ENCODE peak calls at places on chromosome 5, in eight cellular contexts. One of them, this sample, is unnamed.

GRCh38 chr5:72363146-72363802 is 43.1 kb downstream of the PTCD2 start:
- DNase-seq in tibial artery: no peak
- DNase-seq in nephron progenitor cell: no peak
- DNase-seq in omental fat pad: no peak
- DNase-seq in endothelial cell: no peak
- DNase-seq in fibroblast of pulmonary artery: peak; percentile 82
- DNase-seq in WTC11: no peak
- DNase-seq in CD8-positive, alpha-beta T cell: no peak
- DNase-seq in this sample: no peak

GRCh38 chr5:73534001-73534547 is 31.4 kb downstream of the ANKRA2 start:
- DNase-seq in tibial artery: no peak
- DNase-seq in WTC11: no peak
- DNase-seq in CD8-positive, alpha-beta T cell: no peak
- DNase-seq in nephron progenitor cell: no peak
- DNase-seq in omental fat pad: no peak
- DNase-seq in fibroblast of pulmonary artery: peak; percentile 14
- DNase-seq in endothelial cell: no peak
- DNase-seq in this sample: no peak

GRCh38 chr5:154359222-154359583 is 86.6 kb upstream of the SAP30L start:
- DNase-seq in WTC11: no peak
- DNase-seq in omental fat pad: no peak
- DNase-seq in endothelial cell: no peak
- DNase-seq in tibial artery: no peak
- DNase-seq in fibroblast of pulmonary artery: no peak
- DNase-seq in CD8-positive, alpha-beta T cell: no peak
- DNase-seq in nephron progenitor cell: peak; percentile 58
- DNase-seq in this sample: no peak

GRCh38 chr5:84693256-84693655 is 308.6 kb upstream of the EDIL3 start:
- DNase-seq in CD8-positive, alpha-beta T cell: no peak
- DNase-seq in WTC11: no peak
- DNase-seq in fibroblast of pulmonary artery: no peak
- DNase-seq in nephron progenitor cell: no peak
- DNase-seq in endothelial cell: no peak
- DNase-seq in tibial artery: no peak
- DNase-seq in omental fat pad: no peak
- DNase-seq in this sample: no peak

GRCh38 chr5:147460380-147460779 is 49.5 kb downstream of the DPYSL3 start:
- DNase-seq in tibial artery: no peak
- DNase-seq in CD8-positive, alpha-beta T cell: no peak
- DNase-seq in WTC11: no peak
- DNase-seq in fibroblast of pulmonary artery: no peak
- DNase-seq in omental fat pad: no peak
- DNase-seq in nephron progenitor cell: no peak
- DNase-seq in endothelial cell: no peak
- DNase-seq in this sample: no peak

GRCh38 chr5:109396965-109397364 is 12.8 kb downstream of the PJA2 start:
- DNase-seq in endothelial cell: no peak
- DNase-seq in nephron progenitor cell: no peak
- DNase-seq in WTC11: no peak
- DNase-seq in CD8-positive, alpha-beta T cell: no peak
- DNase-seq in omental fat pad: no peak
- DNase-seq in fibroblast of pulmonary artery: no peak
- DNase-seq in tibial artery: no peak
- DNase-seq in this sample: no peak

GRCh38 chr5:155046591-155046990 is 33.0 kb downstream of the KIF4B start:
- DNase-seq in CD8-positive, alpha-beta T cell: no peak
- DNase-seq in endothelial cell: no peak
- DNase-seq in fibroblast of pulmonary artery: no peak
- DNase-seq in omental fat pad: no peak
- DNase-seq in tibial artery: no peak
- DNase-seq in WTC11: peak; percentile 27
- DNase-seq in nephron progenitor cell: no peak
- DNase-seq in this sample: no peak

GRCh38 chr5:157917909-157918809 is 59.2 kb upstream of the CLINT1 start:
- DNase-seq in tibial artery: peak; percentile 54
- DNase-seq in nephron progenitor cell: peak; percentile 43
- DNase-seq in CD8-positive, alpha-beta T cell: peak; percentile 31
- DNase-seq in endothelial cell: peak; percentile 68
- DNase-seq in omental fat pad: peak; percentile 68
- DNase-seq in fibroblast of pulmonary artery: peak; percentile 81
- DNase-seq in WTC11: peak; percentile 76
- DNase-seq in this sample: peak; percentile 53

GRCh38 chr5:135458921-135459331 is 6.8 kb upstream of the TIFAB start:
- DNase-seq in tibial artery: no peak
- DNase-seq in nephron progenitor cell: no peak
- DNase-seq in CD8-positive, alpha-beta T cell: no peak
- DNase-seq in endothelial cell: no peak
- DNase-seq in WTC11: no peak
- DNase-seq in fibroblast of pulmonary artery: peak; percentile 66
- DNase-seq in omental fat pad: no peak
- DNase-seq in this sample: no peak

GRCh38 chr5:7756453-7756852 is 94.5 kb downstream of the CFAP90 start:
- DNase-seq in endothelial cell: no peak
- DNase-seq in CD8-positive, alpha-beta T cell: no peak
- DNase-seq in WTC11: no peak
- DNase-seq in omental fat pad: no peak
- DNase-seq in tibial artery: no peak
- DNase-seq in fibroblast of pulmonary artery: no peak
- DNase-seq in nephron progenitor cell: no peak
- DNase-seq in this sample: no peak

GRCh38 chr5:172361566-172362238 is 78.1 kb upstream of the UBTD2 start:
- DNase-seq in nephron progenitor cell: no peak
- DNase-seq in WTC11: no peak
- DNase-seq in tibial artery: peak; percentile 84
- DNase-seq in CD8-positive, alpha-beta T cell: no peak
- DNase-seq in omental fat pad: peak; percentile 54
- DNase-seq in fibroblast of pulmonary artery: peak; percentile 98
- DNase-seq in endothelial cell: no peak
- DNase-seq in this sample: no peak

GRCh38 chr5:54146390-54146789 is 164.0 kb downstream of the ARL15 start:
- DNase-seq in tibial artery: no peak
- DNase-seq in nephron progenitor cell: no peak
- DNase-seq in fibroblast of pulmonary artery: no peak
- DNase-seq in endothelial cell: no peak
- DNase-seq in omental fat pad: no peak
- DNase-seq in CD8-positive, alpha-beta T cell: no peak
- DNase-seq in WTC11: no peak
- DNase-seq in this sample: no peak

GRCh38 chr5:54329731-54330709 is 19.6 kb upstream of the ARL15 start:
- DNase-seq in fibroblast of pulmonary artery: peak; percentile 74
- DNase-seq in WTC11: no peak
- DNase-seq in tibial artery: no peak
- DNase-seq in endothelial cell: no peak
- DNase-seq in CD8-positive, alpha-beta T cell: no peak
- DNase-seq in nephron progenitor cell: no peak
- DNase-seq in omental fat pad: no peak
- DNase-seq in this sample: no peak

GRCh38 chr5:37767251-37767650 is 72.6 kb downstream of the GDNF start:
- DNase-seq in endothelial cell: no peak
- DNase-seq in nephron progenitor cell: no peak
- DNase-seq in WTC11: no peak
- DNase-seq in tibial artery: no peak
- DNase-seq in CD8-positive, alpha-beta T cell: no peak
- DNase-seq in omental fat pad: no peak
- DNase-seq in fibroblast of pulmonary artery: no peak
- DNase-seq in this sample: no peak

GRCh38 chr5:110333384-110333783 is 393.1 kb downstream of the TMEM232 start:
- DNase-seq in CD8-positive, alpha-beta T cell: no peak
- DNase-seq in nephron progenitor cell: peak; percentile 8
- DNase-seq in fibroblast of pulmonary artery: no peak
- DNase-seq in tibial artery: no peak
- DNase-seq in endothelial cell: peak; percentile 54
- DNase-seq in WTC11: peak; percentile 41
- DNase-seq in omental fat pad: no peak
- DNase-seq in this sample: no peak

GRCh38 chr5:142426129-142426641 is 101.4 kb upstream of the SPRY4 start:
- DNase-seq in CD8-positive, alpha-beta T cell: no peak
- DNase-seq in omental fat pad: no peak
- DNase-seq in WTC11: no peak
- DNase-seq in endothelial cell: peak; percentile 23
- DNase-seq in fibroblast of pulmonary artery: no peak
- DNase-seq in tibial artery: no peak
- DNase-seq in nephron progenitor cell: peak; percentile 30
- DNase-seq in this sample: no peak

GRCh38 chr5:61417851-61418250 is 85.8 kb downstream of the ZSWIM6 start:
- DNase-seq in tibial artery: no peak
- DNase-seq in fibroblast of pulmonary artery: no peak
- DNase-seq in omental fat pad: no peak
- DNase-seq in CD8-positive, alpha-beta T cell: no peak
- DNase-seq in WTC11: no peak
- DNase-seq in endothelial cell: no peak
- DNase-seq in nephron progenitor cell: no peak
- DNase-seq in this sample: no peak

GRCh38 chr5:61416010-61416409 is 84.0 kb downstream of the ZSWIM6 start:
- DNase-seq in omental fat pad: no peak
- DNase-seq in nephron progenitor cell: no peak
- DNase-seq in WTC11: no peak
- DNase-seq in tibial artery: no peak
- DNase-seq in CD8-positive, alpha-beta T cell: no peak
- DNase-seq in endothelial cell: no peak
- DNase-seq in fibroblast of pulmonary artery: no peak
- DNase-seq in this sample: peak; percentile 31

GRCh38 chr5:61414806-61415205 is 82.7 kb downstream of the ZSWIM6 start:
- DNase-seq in CD8-positive, alpha-beta T cell: no peak
- DNase-seq in tibial artery: no peak
- DNase-seq in omental fat pad: no peak
- DNase-seq in WTC11: no peak
- DNase-seq in fibroblast of pulmonary artery: no peak
- DNase-seq in nephron progenitor cell: no peak
- DNase-seq in endothelial cell: no peak
- DNase-seq in this sample: no peak

GRCh38 chr5:61417345-61417744 is 85.3 kb downstream of the ZSWIM6 start:
- DNase-seq in endothelial cell: no peak
- DNase-seq in nephron progenitor cell: no peak
- DNase-seq in fibroblast of pulmonary artery: no peak
- DNase-seq in CD8-positive, alpha-beta T cell: no peak
- DNase-seq in tibial artery: no peak
- DNase-seq in omental fat pad: no peak
- DNase-seq in WTC11: no peak
- DNase-seq in this sample: no peak

GRCh38 chr5:61416410-61416809 is 84.4 kb downstream of the ZSWIM6 start:
- DNase-seq in WTC11: no peak
- DNase-seq in endothelial cell: no peak
- DNase-seq in tibial artery: no peak
- DNase-seq in CD8-positive, alpha-beta T cell: no peak
- DNase-seq in nephron progenitor cell: no peak
- DNase-seq in fibroblast of pulmonary artery: no peak
- DNase-seq in omental fat pad: no peak
- DNase-seq in this sample: no peak
- TF ChIP-seq CTCF in WTC11: no peak
- TF ChIP-seq CTCF in endothelial cell: no peak
- TF ChIP-seq CTCF in tibial artery: no peak
- TF ChIP-seq CTCF in CD8-positive, alpha-beta T cell: no peak
- TF ChIP-seq CTCF in nephron progenitor cell: no peak
- TF ChIP-seq CTCF in fibroblast of pulmonary artery: no peak
- TF ChIP-seq CTCF in omental fat pad: no peak
- TF ChIP-seq CTCF in this sample: no peak

GRCh38 chr5:58497956-58498942 is 7.0 kb downstream of the GAPT start:
- DNase-seq in omental fat pad: no peak
- DNase-seq in CD8-positive, alpha-beta T cell: no peak
- DNase-seq in endothelial cell: peak; percentile 72
- DNase-seq in tibial artery: peak; percentile 24
- DNase-seq in WTC11: peak; percentile 66
- DNase-seq in nephron progenitor cell: peak; percentile 62
- DNase-seq in fibroblast of pulmonary artery: peak; percentile 63
- DNase-seq in this sample: no peak
- TF ChIP-seq CTCF in omental fat pad: no peak
- TF ChIP-seq CTCF in CD8-positive, alpha-beta T cell: no peak
- TF ChIP-seq CTCF in endothelial cell: peak; percentile 80
- TF ChIP-seq CTCF in tibial artery: peak; percentile 54
- TF ChIP-seq CTCF in WTC11: peak; percentile 74
- TF ChIP-seq CTCF in nephron progenitor cell: peak; percentile 76
- TF ChIP-seq CTCF in fibroblast of pulmonary artery: peak; percentile 94
- TF ChIP-seq CTCF in this sample: no peak

GRCh38 chr5:1139366-1139765 is 27.5 kb upstream of the SLC12A7 start:
- DNase-seq in nephron progenitor cell: no peak
- DNase-seq in omental fat pad: no peak
- DNase-seq in WTC11: no peak
- DNase-seq in fibroblast of pulmonary artery: no peak
- DNase-seq in endothelial cell: no peak
- DNase-seq in tibial artery: no peak
- DNase-seq in CD8-positive, alpha-beta T cell: no peak
- DNase-seq in this sample: no peak
- TF ChIP-seq CTCF in nephron progenitor cell: no peak
- TF ChIP-seq CTCF in omental fat pad: no peak
- TF ChIP-seq CTCF in WTC11: no peak
- TF ChIP-seq CTCF in fibroblast of pulmonary artery: no peak
- TF ChIP-seq CTCF in endothelial cell: no peak
- TF ChIP-seq CTCF in tibial artery: no peak
- TF ChIP-seq CTCF in CD8-positive, alpha-beta T cell: no peak
- TF ChIP-seq CTCF in this sample: no peak

GRCh38 chr5:78475370-78475769 is 115.0 kb downstream of the SCAMP1 start:
- DNase-seq in tibial artery: no peak
- DNase-seq in WTC11: no peak
- DNase-seq in nephron progenitor cell: no peak
- DNase-seq in endothelial cell: no peak
- DNase-seq in CD8-positive, alpha-beta T cell: no peak
- DNase-seq in fibroblast of pulmonary artery: no peak
- DNase-seq in omental fat pad: no peak
- DNase-seq in this sample: no peak

GRCh38 chr5:78476795-78477194 is 116.4 kb downstream of the SCAMP1 start:
- DNase-seq in CD8-positive, alpha-beta T cell: no peak
- DNase-seq in tibial artery: no peak
- DNase-seq in omental fat pad: no peak
- DNase-seq in WTC11: no peak
- DNase-seq in fibroblast of pulmonary artery: no peak
- DNase-seq in nephron progenitor cell: no peak
- DNase-seq in endothelial cell: no peak
- DNase-seq in this sample: no peak

GRCh38 chr5:78467744-78468357 is 107.4 kb downstream of the SCAMP1 start:
- DNase-seq in CD8-positive, alpha-beta T cell: no peak
- DNase-seq in WTC11: no peak
- DNase-seq in fibroblast of pulmonary artery: peak; percentile 78
- DNase-seq in omental fat pad: no peak
- DNase-seq in endothelial cell: no peak
- DNase-seq in tibial artery: no peak
- DNase-seq in nephron progenitor cell: no peak
- DNase-seq in this sample: peak; percentile 37

GRCh38 chr5:78473747-78474146 is 113.3 kb downstream of the SCAMP1 start:
- DNase-seq in CD8-positive, alpha-beta T cell: no peak
- DNase-seq in nephron progenitor cell: no peak
- DNase-seq in fibroblast of pulmonary artery: no peak
- DNase-seq in WTC11: no peak
- DNase-seq in omental fat pad: no peak
- DNase-seq in endothelial cell: no peak
- DNase-seq in tibial artery: no peak
- DNase-seq in this sample: no peak

DNA sequence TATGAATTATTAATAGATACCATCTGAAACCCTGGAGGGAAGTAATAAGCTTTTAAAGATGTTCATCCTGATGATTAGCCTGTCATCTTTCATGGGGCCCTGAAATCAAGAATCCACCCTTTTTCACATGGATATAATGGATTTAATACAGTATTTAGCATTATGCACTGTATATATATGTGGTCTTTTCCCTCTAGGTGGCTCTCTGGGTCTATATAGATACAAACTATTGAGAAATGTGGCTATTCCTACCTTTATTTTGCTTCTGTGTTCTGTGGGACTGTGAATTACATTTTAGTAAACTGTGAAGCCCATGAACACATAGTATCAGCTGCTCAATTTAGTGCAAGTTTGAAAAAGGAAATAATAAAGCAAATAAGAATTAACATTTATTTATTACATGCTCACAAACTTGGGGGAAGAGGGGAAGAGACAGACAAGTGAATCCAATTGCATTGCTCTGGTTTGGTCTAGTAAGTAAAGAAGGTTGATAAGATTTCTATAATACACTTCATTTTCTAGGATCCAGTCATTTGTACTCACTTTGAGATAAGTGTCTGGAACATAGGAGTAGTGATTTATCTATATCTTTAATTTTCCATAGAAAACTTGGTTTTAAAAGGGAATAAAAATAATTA is 112.2 kb downstream of the SCAMP1 start:
- DNase-seq in CD8-positive, alpha-beta T cell: no peak
- DNase-seq in fibroblast of pulmonary artery: peak; percentile 69
- DNase-seq in tibial artery: no peak
- DNase-seq in nephron progenitor cell: no peak
- DNase-seq in WTC11: no peak
- DNase-seq in omental fat pad: no peak
- DNase-seq in endothelial cell: no peak
- DNase-seq in this sample: no peak
- TF ChIP-seq CTCF in CD8-positive, alpha-beta T cell: no peak
- TF ChIP-seq CTCF in fibroblast of pulmonary artery: peak; percentile 56
- TF ChIP-seq CTCF in tibial artery: no peak
- TF ChIP-seq CTCF in nephron progenitor cell: no peak
- TF ChIP-seq CTCF in WTC11: no peak
- TF ChIP-seq CTCF in omental fat pad: no peak
- TF ChIP-seq CTCF in endothelial cell: no peak
- TF ChIP-seq CTCF in this sample: no peak

This sample was measured in GM20000.